ENCODE peak calls at places on chromosomes 2 and 18, in ten cellular contexts. G, Z, S, O, Q, Y, D, C, K and M are unnamed samples.

GRCh38 chr18:3624818-3625716 is 175.1 kb downstream of the TGIF1 start:
- DNase-seq in C (peak; percentile 76), Y (peak; percentile 26), S (peak; percentile 78), O (no peak), Z (peak; percentile 21), Q (peak; percentile 84), G (no peak), D (peak; percentile 79), K (peak; percentile 54), M (peak; percentile 72)

GRCh38 chr2:62577994-62578836 is 72.2 kb upstream of the TMEM17 start:
- DNase-seq in Q (peak; percentile 94), Z (no peak), K (no peak), O (no peak), G (peak; percentile 41), C (peak; percentile 54), S (no peak), D (peak; percentile 72), Y (no peak), M (no peak)

GRCh38 chr2:61016392-61017002 is 1.0 kb upstream of the PEX13 start:
- DNase-seq in Q (no peak), Y (no peak), O (no peak), D (no peak), K (no peak), Z (no peak), C (peak; percentile 3), G (no peak), S (peak; percentile 63), M (peak; percentile 46)

GRCh38 chr2:177797808-177798207 is 274.8 kb downstream of the PDE11A start:
- DNase-seq in Y (no peak), O (no peak), Z (no peak), G (no peak), S (no peak), K (no peak), C (no peak), D (no peak), Q (no peak), M (no peak)

GRCh38 chr18:69528439-69528838 is 127.8 kb downstream of the DOK6 start:
- DNase-seq in K (no peak), O (no peak), D (no peak), Q (no peak), Y (no peak), Z (no peak), G (no peak), S (no peak), C (no peak), M (no peak)

GRCh38 chr2:106831241-106831640 is 54.7 kb downstream of the ST6GAL2 start:
- DNase-seq in D (no peak), K (no peak), Z (no peak), Y (no peak), O (no peak), Q (no peak), S (no peak), G (no peak), C (no peak), M (no peak)

GRCh38 chr18:26405190-26405781 is 143.1 kb downstream of the KCTD1 start:
- DNase-seq in D (peak; percentile 73), C (peak; percentile 73), Q (no peak), S (peak; percentile 9), G (no peak), Z (peak; percentile 3), Y (no peak), K (no peak), O (no peak), M (no peak)

GRCh38 chr2:17759805-17760204 is 5.9 kb downstream of the GEN1 start:
- DNase-seq in Q (no peak), S (no peak), Z (no peak), Y (no peak), C (no peak), D (no peak), K (no peak), G (no peak), O (no peak), M (no peak)

GRCh38 chr18:47754311-47755101 is 176.0 kb downstream of the SMAD2 start:
- DNase-seq in O (no peak), Z (no peak), Q (no peak), C (peak; percentile 57), S (peak; percentile 71), G (no peak), D (peak; percentile 76), K (no peak), Y (peak; percentile 55), M (peak; percentile 52)

GRCh38 chr2:236161082-236161462 is 7.1 kb downstream of the GBX2 start:
- DNase-seq in C (peak; percentile 21), Z (no peak), G (no peak), D (no peak), Q (no peak), Y (no peak), O (no peak), K (no peak), S (no peak), M (no peak)

GRCh38 chr18:27428716-27429475 is 243.8 kb upstream of the CHST9 start:
- DNase-seq in G (no peak), O (no peak), K (no peak), Y (no peak), D (no peak), Z (no peak), Q (no peak), S (no peak), C (no peak), M (no peak)

GRCh38 chr2:42801388-42801787 is 9.0 kb upstream of the HAAO start:
- DNase-seq in K (no peak), O (no peak), Z (no peak), S (no peak), Q (no peak), Y (no peak), C (peak; percentile 40), G (no peak), D (no peak), M (no peak)

GRCh38 chr2:228063558-228063957 is 117.9 kb downstream of the SPHKAP start:
- DNase-seq in D (no peak), Y (no peak), Q (peak; percentile 25), S (no peak), Z (no peak), K (no peak), O (no peak), C (no peak), G (no peak), M (no peak)

GRCh38 chr2:102010767-102011351 is 19.1 kb downstream of the IL1R2 start:
- DNase-seq in Z (no peak), Q (no peak), S (no peak), K (no peak), O (no peak), C (no peak), G (no peak), D (no peak), Y (no peak), M (no peak)